ENCODE peak calls at places on chromosomes 13 and 19, in five cellular contexts. Y is GM23248, A is H1, L is GM23338, Z is A549. B is an unnamed sample.

GRCh38 chr13:111318396-111318795 is 2.0 kb upstream of the TEX29 start:
- DNase-seq in Y (no peak), A (no peak), L (no peak), Z (no peak), B (no peak)

GRCh38 chr13:112066624-112067004 is 335 bp upstream of the SOX1 start:
- DNase-seq in Y (peak; percentile 34), A (no peak), L (peak; percentile 92), Z (no peak), B (no peak)

GRCh38 chr19:1064661-1065605 is 2.0 kb upstream of the ARHGAP45 start:
- DNase-seq in Y (peak; percentile 86), A (no peak), L (peak; percentile 90), Z (peak; percentile 77), B (peak; percentile 54)

GRCh38 chr13:57627663-57628062 is 3.9 kb upstream of the PCDH17 start:
- DNase-seq in Y (peak; percentile 36), A (no peak), L (peak; percentile 51), Z (peak; percentile 20), B (no peak)

GRCh38 chr13:50174630-50175029 is 159.4 kb downstream of the KCNRG start:
- DNase-seq in Y (no peak), A (no peak), L (no peak), Z (no peak), B (no peak)

GRCh38 chr13:82627183-82627582 is 1255.1 kb downstream of the SLITRK1 start:
- DNase-seq in Y (peak; percentile 19), A (no peak), L (no peak), Z (peak; percentile 10), B (no peak)

GRCh38 chr19:5655412-5655811 is 24.9 kb downstream of the MICOS13 start:
- DNase-seq in Y (no peak), A (no peak), L (no peak), Z (no peak), B (no peak)

GRCh38 chr19:44587863-44588752 is 25.3 kb upstream of the IGSF23 start:
- DNase-seq in Y (peak; percentile 90), A (no peak), L (no peak), Z (peak; percentile 84), B (peak; percentile 64)

GRCh38 chr19:58558623-58559274 is 338 bp upstream of the UBE2M start:
- DNase-seq in Y (peak; percentile 99), A (peak; percentile 97), L (peak; percentile 99), Z (peak; percentile 100), B (no peak)

GRCh38 chr13:71820699-71821098 is 46.3 kb downstream of the DACH1 start:
- DNase-seq in Y (no peak), A (no peak), L (no peak), Z (no peak), B (no peak)

GRCh38 chr13:21399741-21400140 is 59.4 kb downstream of the ZDHHC20 start:
- DNase-seq in Y (peak; percentile 2), A (no peak), L (no peak), Z (no peak), B (no peak)

GRCh38 chr13:22828081-22828480 is 352.7 kb upstream of the SGCG start:
- DNase-seq in Y (peak; percentile 1), A (no peak), L (no peak), Z (no peak), B (no peak)

GRCh38 chr19:39514840-39515550 is at the start of gene SELENOV:
- DNase-seq in Y (no peak), A (no peak), L (peak; percentile 94), Z (no peak), B (no peak)

GRCh38 chr19:48418317-48419064 is 25.0 kb downstream of the GRIN2D start:
- DNase-seq in Y (peak; percentile 65), A (no peak), L (peak; percentile 60), Z (peak; percentile 58), B (no peak)

GRCh38 chr19:50646074-50646807 is 3.0 kb upstream of the C19orf81 start:
- DNase-seq in Y (peak; percentile 72), A (no peak), L (no peak), Z (peak; percentile 83), B (no peak)

DNA sequence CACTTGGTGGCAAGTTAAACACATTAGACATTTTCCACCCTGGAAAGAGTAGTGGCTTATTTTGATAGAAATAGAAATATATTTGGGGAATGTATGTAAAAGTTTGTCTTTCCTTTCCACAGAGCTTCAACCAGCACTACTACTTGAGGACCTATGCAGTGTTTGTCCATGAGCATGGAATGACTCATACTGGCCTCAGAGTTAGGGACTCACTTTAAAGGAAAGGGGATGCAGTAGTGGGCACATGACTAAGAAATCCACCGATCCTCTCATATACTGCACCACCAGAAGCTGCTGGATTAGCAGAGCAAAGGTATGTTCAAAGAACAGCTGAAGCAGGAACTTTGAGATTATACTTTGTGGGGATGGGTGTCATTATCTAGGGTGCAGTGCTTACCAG is 62.6 kb downstream of the LACC1 start:
- DNase-seq in Y (no peak), A (no peak), L (no peak), Z (no peak), B (no peak)
- H3K4me2 ChIP-seq in Y (no peak overlapping the region), A (no peak overlapping the region), L (no peak overlapping the region), Z (no peak overlapping the region), B (no peak overlapping the region)

DNA sequence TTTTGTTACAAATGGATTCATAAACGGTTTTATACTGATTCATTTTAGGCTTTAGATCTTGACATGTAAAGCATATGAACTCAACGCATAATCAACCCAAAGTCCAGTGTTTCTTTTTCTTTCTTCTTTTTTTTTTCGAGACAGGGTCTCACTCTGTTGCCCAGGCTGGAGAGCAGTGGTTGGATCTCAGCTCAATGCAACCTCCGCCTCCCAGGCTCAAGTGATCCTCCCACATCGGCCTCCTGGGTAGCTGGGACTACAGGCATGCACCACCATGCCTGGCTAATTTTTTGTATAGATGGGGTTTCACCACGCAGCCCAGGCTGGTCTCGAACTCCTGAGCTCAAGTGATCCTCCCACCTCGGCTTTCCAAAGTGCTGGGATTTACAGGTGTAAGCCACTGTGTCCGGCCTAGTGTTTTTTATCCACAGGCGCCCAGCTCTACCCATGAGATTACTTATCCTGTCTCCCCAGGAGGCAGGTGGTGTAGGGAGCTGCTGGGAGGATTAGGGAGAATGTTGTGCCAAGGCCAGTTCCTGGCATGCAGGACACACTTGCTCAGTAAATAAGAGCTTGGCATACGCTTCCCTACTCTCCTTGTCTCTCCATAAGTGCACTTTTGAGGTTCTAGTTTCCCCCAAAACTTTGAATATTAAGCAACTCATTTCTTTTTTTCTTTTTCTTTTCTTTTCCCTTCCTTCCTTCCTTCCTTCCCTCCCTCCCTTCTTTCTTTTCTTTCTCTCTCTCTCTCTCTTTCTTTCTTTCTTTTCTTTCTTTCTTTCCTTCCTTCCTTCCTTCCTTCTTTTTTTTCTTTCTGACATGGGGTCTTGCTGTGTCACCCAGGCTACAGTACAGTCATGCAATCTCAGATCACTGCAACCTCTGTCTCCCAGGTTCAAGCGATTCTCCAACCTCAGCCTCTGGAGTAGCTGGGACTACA is 4.8 kb upstream of the CEBPA start:
- DNase-seq in Y (no peak), A (no peak), L (no peak), Z (no peak), B (no peak)
- H3K27ac ChIP-seq in Y (no peak overlapping the region), A (no peak overlapping the region), L (no peak overlapping the region), Z (no peak overlapping the region), B (no peak overlapping the region)

GRCh38 chr19:41994994-41995958 is 1.2 kb upstream of the ATP1A3 start:
- DNase-seq in Y (no peak), A (no peak), L (no peak), Z (no peak), B (no peak)

GRCh38 chr19:41994521-41994971 is 516 bp upstream of the ATP1A3 start:
- DNase-seq in Y (no peak), A (no peak), L (no peak), Z (no peak), B (no peak)

GRCh38 chr19:41997851-41998229 is 3.8 kb upstream of the ATP1A3 start:
- DNase-seq in Y (no peak), A (no peak), L (peak; percentile 76), Z (no peak), B (no peak)

GRCh38 chr19:41997121-41997850 is 3.3 kb upstream of the ATP1A3 start:
- DNase-seq in Y (peak; percentile 75), A (no peak), L (peak; percentile 88), Z (peak; percentile 69), B (no peak)

DNA sequence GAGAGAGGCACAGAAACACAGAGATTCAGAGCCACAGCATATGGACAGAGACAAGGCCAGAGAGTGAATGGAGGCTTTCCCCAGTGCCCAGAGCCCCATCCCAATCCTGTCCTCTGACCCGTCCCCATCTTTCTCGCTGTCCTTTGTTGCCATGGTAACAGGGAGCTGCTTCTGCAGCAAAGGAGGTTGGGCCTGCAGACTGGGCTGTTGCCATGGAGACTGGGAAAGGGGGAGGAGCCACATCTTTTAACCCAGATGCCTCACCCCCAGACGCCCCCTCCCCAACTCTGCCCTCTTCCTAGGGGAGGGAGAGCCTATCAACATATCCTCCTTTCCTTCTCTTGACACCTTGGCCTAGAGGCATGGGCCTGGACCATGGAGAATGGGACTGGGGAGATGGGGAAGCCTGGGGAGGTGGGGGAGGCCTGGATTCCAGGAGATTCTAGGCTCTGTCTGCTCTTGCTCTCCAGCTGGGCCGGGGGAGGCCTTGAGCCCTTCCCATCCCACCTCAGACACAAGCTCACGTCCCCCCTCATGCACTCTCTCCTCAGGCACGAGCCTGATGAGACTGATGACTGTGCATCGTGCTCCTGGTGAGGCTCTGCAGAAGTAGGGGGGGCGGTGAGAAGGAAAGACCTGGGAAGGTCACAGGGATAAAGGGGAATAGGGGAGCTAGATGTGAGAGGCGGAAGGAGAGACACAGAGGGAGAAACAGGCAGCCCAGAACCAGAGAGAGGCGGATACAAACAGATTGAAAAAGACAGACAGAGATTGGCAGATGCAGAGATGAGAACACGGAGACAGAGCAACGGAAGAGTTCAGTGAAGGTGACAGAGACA is 2.1 kb upstream of the ATP1A3 start:
- DNase-seq in Y (peak; percentile 40), A (no peak), L (peak; percentile 98), Z (peak; percentile 63), B (no peak)
- H3K4me3 ChIP-seq in Y (no peak overlapping the region), A (no peak overlapping the region), L (peak overlapping the region; percentile 17), Z (no peak overlapping the region), B (no peak overlapping the region)

DNA sequence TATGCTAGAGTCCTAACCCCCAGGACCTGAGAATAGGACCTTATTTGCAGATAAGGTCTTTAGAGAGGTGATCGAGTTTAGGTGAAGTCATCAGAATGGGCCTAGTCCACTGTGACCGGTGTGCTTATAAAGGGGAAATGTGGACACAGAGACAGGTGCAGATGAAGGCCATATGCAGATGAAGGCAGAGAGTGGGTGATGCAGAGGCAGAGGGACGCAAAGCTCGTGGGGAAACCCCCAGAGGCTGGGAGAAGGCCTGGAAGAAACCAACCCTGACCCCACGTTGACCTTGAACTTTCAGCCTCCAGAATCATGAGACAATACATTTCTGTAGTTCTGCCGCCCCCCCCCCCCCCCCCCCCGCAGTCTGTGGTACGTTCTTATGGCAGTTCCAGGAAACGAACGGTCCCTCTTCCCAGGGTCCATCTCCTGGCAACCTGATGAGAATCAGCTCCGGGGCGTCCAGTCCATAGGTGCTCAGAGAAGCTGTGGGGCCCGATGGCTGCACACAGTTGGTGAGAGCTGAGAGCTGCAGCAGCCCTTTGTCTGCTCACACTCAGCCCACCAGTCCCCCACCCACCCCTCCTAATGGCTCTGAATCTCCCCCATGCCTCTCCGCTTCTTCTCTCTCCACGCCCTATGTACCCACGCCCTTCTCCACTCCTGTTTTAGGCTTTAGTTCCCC is 218.2 kb upstream of the MAB21L1 start:
- DNase-seq in Y (no peak), A (no peak), L (no peak), Z (no peak), B (no peak)
- H3K4me2 ChIP-seq in Y (no peak overlapping the region), A (no peak overlapping the region), L (no peak overlapping the region), Z (no peak overlapping the region), B (no peak overlapping the region)

B was measured in PC-9.